ENCODE peak calls at places on chromosomes 13 and 19, in four cellular contexts. C is H1, B is H9, O is IMR-90. E is an unnamed sample.

GRCh38 chr19:15810335-15810734 is 5.1 kb downstream of the OR10H1 start:
- DNase-seq in B (no peak), C (no peak), O (no peak), E (no peak)

GRCh38 chr19:940591-941291 is 14.9 kb downstream of the ARID3A start:
- DNase-seq in O (peak), C (no peak), B (no peak), E (no peak)

GRCh38 chr19:2636142-2636896 is 66.2 kb downstream of the GNG7 start:
- DNase-seq in C (no peak), B (no peak), O (no peak), E (no peak)

GRCh38 chr19:44848036-44848804 is 2.1 kb downstream of the NECTIN2 start:
- DNase-seq in O (peak), C (peak), B (peak), E (peak)

GRCh38 chr13:87666826-87667225 is 4.3 kb upstream of the SLITRK5 start:
- DNase-seq in C (no peak), B (no peak), O (no peak), E (no peak)

GRCh38 chr13:73844986-73845385 is 289.2 kb downstream of the KLF12 start:
- DNase-seq in O (peak), C (no peak), B (no peak), E (no peak)

GRCh38 chr13:27792393-27793218 is at the start of gene GSX1:
- DNase-seq in B (peak), C (peak), O (peak), E (peak)

GRCh38 chr19:52946322-52947310 is 16.1 kb downstream of the ZNF816 start:
- DNase-seq in O (peak), C (peak), B (peak), E (peak)

GRCh38 chr13:90868321-90868920 is 479.1 kb upstream of the MIR17HG start:
- DNase-seq in B (no peak), C (no peak), O (peak), E (peak)

GRCh38 chr19:10505583-10506229 is 2.5 kb upstream of the KEAP1 start:
- DNase-seq in O (peak), C (peak), B (peak), E (peak)

GRCh38 chr13:35984776-35985453 is 146.3 kb downstream of the DCLK1 start:
- DNase-seq in B (peak), C (peak), O (no peak), E (peak)

GRCh38 chr19:1267441-1268391 is 1.4 kb upstream of the CIRBP start:
- DNase-seq in B (no peak), O (peak), C (no peak), E (no peak)

GRCh38 chr19:3276341-3276799 is 51.9 kb downstream of the CELF5 start:
- DNase-seq in O (no peak), B (peak), C (peak), E (no peak)

GRCh38 chr19:30229524-30230174 is 142.5 kb upstream of the ZNF536 start:
- DNase-seq in C (peak), O (peak), B (no peak), E (peak)

GRCh38 chr13:26590951-26591350 is 33.5 kb downstream of the WASF3 start:
- DNase-seq in C (no peak), O (no peak), B (no peak), E (peak)

GRCh38 chr19:1970806-1971502 is 30.0 kb downstream of the CSNK1G2 start:
- DNase-seq in B (no peak), O (no peak), C (no peak), E (no peak)

GRCh38 chr13:73861136-73861535 is 273.1 kb downstream of the KLF12 start:
- DNase-seq in C (no peak), O (no peak), B (no peak), E (no peak)

GRCh38 chr13:110976785-110977184 is 61.9 kb upstream of the ANKRD10 start:
- DNase-seq in B (no peak), O (peak), C (no peak), E (no peak)

GRCh38 chr19:10270180-10270615 is 722 bp upstream of the ICAM1 start:
- DNase-seq in B (peak), O (no peak), C (peak), E (no peak)

GRCh38 chr19:41218615-41219507 is at the start of gene AXL:
- DNase-seq in O (peak), C (peak), B (peak), E (peak)

GRCh38 chr19:32345261-32346207 is at the start of gene ZNF507:
- DNase-seq in C (peak), B (peak), O (peak), E (peak)

GRCh38 chr13:85266331-85266730 is 532.9 kb downstream of the SLITRK6 start:
- DNase-seq in C (no peak), B (no peak), O (no peak), E (peak)

GRCh38 chr13:51902776-51903175 is 41.0 kb downstream of the CCDC70 start:
- DNase-seq in C (no peak), O (no peak), B (no peak), E (no peak)

GRCh38 chr19:40365613-40366401 is 17.3 kb downstream of the PLD3 start:
- DNase-seq in B (peak), O (peak), C (peak), E (peak)

GRCh38 chr13:30676672-30677071 is 58.7 kb upstream of the ALOX5AP start:
- DNase-seq in B (no peak), C (no peak), O (peak), E (peak)

GRCh38 chr13:49655906-49656305 is 27.6 kb downstream of the ARL11 start:
- DNase-seq in C (no peak), B (no peak), O (peak), E (no peak)

GRCh38 chr13:44270153-44270552 is 103.5 kb upstream of the SERP2 start:
- DNase-seq in O (no peak), C (no peak), B (no peak), E (no peak)

GRCh38 chr13:78852709-78853108 is 193.8 kb upstream of the OBI1 start:
- DNase-seq in B (no peak), C (no peak), O (no peak), E (no peak)

GRCh38 chr13:25943666-25944065 is 108.2 kb downstream of the SHISA2 start:
- DNase-seq in O (no peak), B (no peak), C (no peak), E (no peak)

GRCh38 chr13:76667551-76667950 is 218.7 kb downstream of the KCTD12 start:
- DNase-seq in B (no peak), O (peak), C (no peak), E (peak)

GRCh38 chr13:104773775-104774174 is 1707.6 kb upstream of the SLC10A2 start:
- DNase-seq in B (no peak), C (peak), O (peak), E (peak)

GRCh38 chr13:34708914-34709313 is 233.2 kb upstream of the NBEA start:
- DNase-seq in C (no peak), B (no peak), O (no peak), E (no peak)

GRCh38 chr19:20964798-20965197 is 41.7 kb downstream of the ZNF85 start:
- DNase-seq in B (peak), C (peak), O (no peak), E (peak)

GRCh38 chr13:34941436-34941834 is 635 bp upstream of the NBEA start:
- DNase-seq in B (no peak), C (no peak), O (no peak), E (no peak)

GRCh38 chr13:113489549-113490495 is 689 bp downstream of the DCUN1D2 start:
- DNase-seq in O (peak), B (no peak), C (peak), E (peak)

GRCh38 chr19:1813197-1813836 is 1.2 kb upstream of the ATP8B3 start:
- DNase-seq in O (no peak), B (no peak), C (no peak), E (no peak)

GRCh38 chr19:18658366-18658855 is 21.6 kb downstream of the KLHL26 start:
- DNase-seq in B (no peak), C (no peak), O (no peak), E (no peak)
- H3K27ac ChIP-seq in B (no peak), C (no peak), O (peak), E (no peak)

GRCh38 chr19:5217171-5217570 is 123.4 kb downstream of the PTPRS start:
- DNase-seq in B (no peak), O (no peak), C (no peak), E (no peak)
- H3K56ac ChIP-seq in B (no peak), O (no peak), C (no peak), E (no peak)

GRCh38 chr19:50972795-50973376 is 3.5 kb upstream of the KLK6 start:
- DNase-seq in B (no peak), O (no peak), C (no peak), E (no peak)

GRCh38 chr19:50964266-50964665 is 5.1 kb downstream of the KLK6 start:
- DNase-seq in C (no peak), O (no peak), B (no peak), E (no peak)

GRCh38 chr19:50967924-50968708 is 1.3 kb downstream of the KLK6 start:
- DNase-seq in B (peak), C (no peak), O (no peak), E (no peak)

GRCh38 chr19:50969413-50969760 is at the start of gene KLK6:
- DNase-seq in B (peak), O (no peak), C (no peak), E (no peak)

DNA sequence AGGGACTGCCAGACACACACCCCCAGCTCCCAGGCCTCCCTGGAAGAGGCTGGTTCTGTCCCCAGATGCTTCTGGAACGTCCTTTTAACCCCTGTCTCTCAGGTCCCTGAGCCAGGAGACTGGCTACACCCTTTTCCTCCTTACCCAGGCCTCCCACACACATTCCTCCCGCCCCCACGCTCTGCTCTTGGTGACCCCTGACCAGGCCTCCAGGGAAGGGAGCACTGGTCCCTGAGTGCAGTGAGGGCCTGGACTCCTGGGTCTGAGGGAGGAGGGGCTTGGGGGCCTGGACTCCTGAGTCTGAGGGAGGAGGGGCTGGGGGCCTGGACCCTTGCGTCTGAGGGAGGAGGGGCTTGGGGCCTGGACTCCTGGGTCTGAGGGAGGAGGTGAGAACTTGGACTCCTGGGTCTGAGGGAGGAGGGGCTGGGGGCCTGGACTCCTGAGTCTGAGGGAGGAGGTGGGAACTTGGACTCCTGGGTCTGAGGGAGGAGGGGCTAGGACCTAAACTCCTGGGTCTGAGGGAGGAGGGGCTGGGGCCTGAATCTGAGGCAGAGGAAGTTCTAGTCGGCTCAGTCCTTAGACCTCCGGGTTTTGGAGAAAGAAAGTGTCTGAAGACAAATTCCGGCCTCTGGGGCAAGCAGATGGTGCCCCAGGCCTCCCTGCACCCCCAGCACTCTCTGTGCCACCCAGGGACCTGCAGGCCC is 530 bp downstream of the KLK6 start:
- DNase-seq in C (no peak), B (no peak), O (no peak), E (no peak)
- H2AK5ac ChIP-seq in C (no peak), B (no peak), O (no peak), E (no peak)

GRCh38 chr13:23500858-23501257 is 67.4 kb upstream of the SACS start:
- DNase-seq in C (no peak), B (no peak), O (peak), E (peak)
- H3K27ac ChIP-seq in C (no peak), B (no peak), O (peak), E (no peak)

GRCh38 chr19:5786593-5787551 is 2.3 kb upstream of the PRR22 start:
- DNase-seq in C (no peak), B (no peak), O (no peak), E (no peak)
- H3K56ac ChIP-seq in C (no peak), B (no peak), O (no peak), E (no peak)

GRCh38 chr19:18252370-18252717 is 21.9 kb downstream of the IQCN start:
- DNase-seq in B (no peak), O (no peak), C (no peak), E (no peak)
- H2AK5ac ChIP-seq in B (no peak), O (no peak), C (no peak), E (no peak)

DNA sequence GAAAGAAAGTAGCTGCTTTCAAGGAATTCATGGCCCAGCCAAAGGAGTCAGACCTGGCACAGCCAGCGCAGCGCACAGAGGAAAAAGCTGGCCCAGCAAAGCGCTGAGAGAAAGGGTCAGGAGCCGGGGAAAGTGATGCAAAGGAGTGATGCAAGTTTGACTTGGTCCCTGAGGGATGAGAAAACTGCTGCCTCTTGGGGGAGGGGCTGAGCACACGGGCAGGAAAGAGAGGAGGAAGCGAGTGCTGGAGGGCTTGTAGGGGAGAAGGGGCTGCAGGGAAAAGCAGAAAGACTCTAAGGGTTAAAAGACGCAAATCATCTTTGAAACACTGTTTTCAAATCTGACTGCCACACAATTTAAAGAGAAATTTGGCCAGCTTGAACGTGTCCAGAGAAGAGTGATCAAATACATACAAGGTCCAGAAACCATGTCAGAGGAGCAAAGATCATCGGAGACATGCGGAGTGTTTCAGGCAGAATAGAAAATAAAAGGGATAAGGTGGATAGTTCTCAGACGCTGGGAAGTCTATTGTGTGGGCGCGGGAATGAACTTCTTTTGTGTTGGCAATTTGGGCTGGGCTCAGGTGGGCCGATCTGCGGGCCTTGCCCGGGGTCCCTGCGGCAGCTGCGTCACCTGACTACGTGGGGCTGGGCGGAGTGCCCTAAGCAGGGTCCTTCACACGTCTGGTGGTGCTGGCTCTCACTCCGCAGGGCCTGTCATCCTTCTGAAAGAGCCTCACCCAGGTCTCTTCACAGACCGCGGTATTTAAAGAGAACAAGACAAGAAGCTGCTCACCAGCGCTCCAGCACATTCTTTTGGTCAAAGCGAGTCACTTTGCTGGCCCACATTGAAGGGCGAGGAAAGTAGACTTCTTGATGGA is 18.1 kb downstream of the N4BP2L1 start:
- DNase-seq in C (peak), O (peak), B (peak), E (peak)
- H3K27ac ChIP-seq in C (no peak), O (no peak), B (no peak), E (no peak)